ENCODE peak calls at places on chromosomes 3 and 15, in seven cellular contexts. E is A549, S is GM12878, K is H1, O is IMR-90, J is HepG2, V is K562. C is an unnamed sample.

GRCh38 chr15:77179541-77179998 is 108.7 kb upstream of the TSPAN3 start:
- DNase-seq in S (peak; percentile 74), V (no peak), E (no peak), K (no peak), J (no peak), O (no peak), C (no peak)

GRCh38 chr3:69738291-69738690 is 973 bp upstream of the MITF start:
- DNase-seq in E (no peak), S (no peak), J (no peak), V (peak; percentile 41), K (no peak), O (peak; percentile 26), C (no peak)

GRCh38 chr15:99651023-99651807 is 82.0 kb downstream of the LYSMD4 start:
- DNase-seq in O (peak; percentile 74), V (no peak), J (no peak), E (no peak), S (no peak), K (no peak), C (no peak)

GRCh38 chr15:67827561-67828378 is 2.5 kb downstream of the SKOR1 start:
- DNase-seq in O (no peak), V (no peak), E (no peak), K (peak; percentile 70), J (no peak), S (no peak), C (no peak)

GRCh38 chr3:188472331-188472730 is 318.4 kb downstream of the LPP start:
- DNase-seq in V (no peak), E (no peak), O (peak; percentile 26), K (no peak), S (no peak), J (no peak), C (no peak)

GRCh38 chr3:71310595-71311319 is 272.8 kb downstream of the FOXP1 start:
- DNase-seq in E (no peak), S (no peak), K (no peak), V (no peak), J (peak; percentile 24), O (peak; percentile 55), C (peak; percentile 60)

GRCh38 chr3:158381274-158381868 is 189.6 kb upstream of the MLF1 start:
- DNase-seq in O (peak; percentile 7), J (no peak), V (no peak), S (no peak), E (no peak), K (no peak), C (no peak)

GRCh38 chr3:8324727-8325126 is 176.9 kb upstream of the LMCD1 start:
- DNase-seq in E (peak; percentile 25), O (peak; percentile 27), K (peak; percentile 68), S (no peak), V (no peak), J (peak; percentile 27), C (peak; percentile 53)

GRCh38 chr15:79166311-79166955 is 75.9 kb upstream of the RASGRF1 start:
- DNase-seq in O (no peak), E (no peak), K (no peak), V (no peak), S (no peak), J (no peak), C (no peak)

GRCh38 chr3:195895900-195896360 is 12.4 kb downstream of the TNK2 start:
- DNase-seq in J (no peak), O (no peak), S (no peak), V (peak; percentile 65), K (peak; percentile 74), E (peak; percentile 41), C (peak; percentile 80)

GRCh38 chr3:131163-131889 is 65.2 kb upstream of the CHL1 start:
- DNase-seq in K (no peak), V (no peak), S (no peak), E (no peak), O (no peak), J (no peak), C (no peak)

GRCh38 chr15:51262468-51262867 is 75.9 kb downstream of the CYP19A1 start:
- DNase-seq in K (no peak), E (no peak), V (no peak), O (no peak), S (no peak), J (no peak), C (no peak)
- TF ChIP-seq RFX5 in K (no peak), E (no peak), V (no peak), O (no peak), S (no peak), J (no peak), C (no peak)

DNA sequence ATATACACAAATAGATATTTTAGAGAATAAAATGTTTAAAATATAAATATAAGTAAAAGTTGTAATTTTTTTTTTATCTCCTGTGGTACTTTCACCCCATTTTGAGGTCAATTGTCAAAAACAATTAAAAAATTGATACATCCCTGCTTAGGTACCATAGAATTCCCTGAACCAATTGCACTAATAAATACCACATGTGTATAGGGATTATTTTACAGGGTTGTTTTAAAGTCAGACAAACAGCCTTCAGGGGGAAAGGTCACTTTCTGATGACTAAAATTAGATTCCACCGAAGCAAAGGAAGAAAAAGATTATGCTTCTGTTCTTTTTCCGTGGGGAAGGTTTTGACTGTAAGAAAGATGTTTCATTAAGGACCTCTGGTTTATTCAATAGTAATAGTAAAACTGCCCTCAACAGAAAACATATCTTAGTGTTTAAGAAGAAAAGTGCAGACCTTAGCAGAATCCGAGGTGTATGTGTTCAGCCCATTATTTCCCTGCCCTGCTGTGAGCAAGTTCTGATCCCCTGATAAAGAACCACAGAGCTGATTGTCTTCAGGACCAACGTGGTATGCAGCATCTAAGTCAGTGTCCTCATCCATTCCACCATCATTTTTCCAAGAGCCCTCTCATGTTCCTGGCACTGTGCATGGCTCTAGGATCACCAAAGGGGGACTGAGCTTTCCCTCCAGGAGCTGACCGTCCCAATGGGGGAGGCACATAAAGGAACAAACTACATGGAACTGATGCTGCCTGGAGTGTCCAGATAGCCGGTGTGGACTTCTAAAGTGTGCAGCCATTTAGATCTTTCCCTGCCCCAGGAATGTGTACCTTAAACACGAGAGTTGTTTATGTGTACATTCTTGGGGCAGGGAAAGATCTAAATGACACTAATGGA is 132.8 kb upstream of the IL12A start:
- DNase-seq in O (no peak), V (no peak), E (no peak), J (no peak), K (no peak), S (no peak), C (peak; percentile 54)
- TF ChIP-seq RFX5 in O (no peak), V (no peak), E (no peak), J (no peak), K (no peak), S (no peak), C (no peak)

GRCh38 chr3:11991751-11992150 is 12.4 kb upstream of the SYN2 start:
- DNase-seq in K (no peak), V (no peak), O (no peak), E (no peak), J (no peak), S (no peak), C (no peak)

GRCh38 chr3:11995061-11995460 is 9.1 kb upstream of the SYN2 start:
- DNase-seq in S (no peak), J (no peak), O (no peak), K (peak; percentile 57), V (no peak), E (no peak), C (peak; percentile 75)

GRCh38 chr3:11998091-11998490 is 6.1 kb upstream of the SYN2 start:
- DNase-seq in E (no peak), K (no peak), O (no peak), J (no peak), S (no peak), V (no peak), C (no peak)

DNA sequence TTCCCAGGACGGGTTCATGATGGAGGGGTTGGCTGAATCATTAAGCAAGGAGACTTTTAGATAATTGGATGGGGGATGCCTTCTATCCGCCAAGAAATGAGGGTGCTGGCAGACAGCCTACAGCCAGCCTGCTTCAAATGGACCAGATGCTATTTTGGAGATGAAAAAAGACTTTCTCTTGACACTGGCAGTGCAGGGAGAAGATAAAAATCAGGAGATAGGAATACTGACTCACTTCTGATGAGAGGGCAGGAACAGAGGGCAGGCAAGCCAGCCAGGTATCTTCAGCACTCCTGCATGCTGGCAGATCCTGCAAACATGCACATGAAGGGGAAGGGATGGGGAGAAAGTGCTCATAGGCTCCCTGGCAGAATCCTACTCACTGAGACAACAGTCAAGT is 7.7 kb upstream of the SYN2 start:
- DNase-seq in S (no peak), E (no peak), J (no peak), K (no peak), O (no peak), V (no peak), C (peak; percentile 44)
- TF ChIP-seq RFX5 in S (no peak), E (no peak), J (no peak), K (no peak), O (no peak), V (no peak), C (no peak)

DNA sequence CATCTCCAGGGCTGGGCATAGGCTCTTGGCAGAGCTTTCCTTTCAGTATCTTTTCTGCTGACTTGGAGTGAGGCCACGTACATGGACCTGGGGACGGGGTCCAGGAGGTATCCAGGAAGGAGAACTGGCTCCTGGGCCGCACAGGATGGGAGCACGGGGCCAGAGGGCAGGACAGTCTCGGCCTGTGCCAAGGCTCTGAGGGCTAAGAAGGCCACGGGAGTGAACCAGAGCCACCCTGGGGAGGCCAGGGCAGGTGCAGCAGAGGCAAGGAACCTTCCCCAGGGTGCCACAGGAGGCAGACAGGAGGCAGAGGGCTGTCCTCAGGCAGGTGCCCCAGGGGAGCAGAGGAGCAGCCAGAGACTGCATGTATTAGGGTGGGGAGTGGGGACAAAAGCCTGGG is 50.3 kb downstream of the PLXNA1 start:
- DNase-seq in S (no peak), E (no peak), K (no peak), O (no peak), V (no peak), J (no peak), C (no peak)
- TF ChIP-seq RFX5 in S (no peak), E (no peak), K (no peak), O (no peak), V (no peak), J (no peak), C (no peak)

DNA sequence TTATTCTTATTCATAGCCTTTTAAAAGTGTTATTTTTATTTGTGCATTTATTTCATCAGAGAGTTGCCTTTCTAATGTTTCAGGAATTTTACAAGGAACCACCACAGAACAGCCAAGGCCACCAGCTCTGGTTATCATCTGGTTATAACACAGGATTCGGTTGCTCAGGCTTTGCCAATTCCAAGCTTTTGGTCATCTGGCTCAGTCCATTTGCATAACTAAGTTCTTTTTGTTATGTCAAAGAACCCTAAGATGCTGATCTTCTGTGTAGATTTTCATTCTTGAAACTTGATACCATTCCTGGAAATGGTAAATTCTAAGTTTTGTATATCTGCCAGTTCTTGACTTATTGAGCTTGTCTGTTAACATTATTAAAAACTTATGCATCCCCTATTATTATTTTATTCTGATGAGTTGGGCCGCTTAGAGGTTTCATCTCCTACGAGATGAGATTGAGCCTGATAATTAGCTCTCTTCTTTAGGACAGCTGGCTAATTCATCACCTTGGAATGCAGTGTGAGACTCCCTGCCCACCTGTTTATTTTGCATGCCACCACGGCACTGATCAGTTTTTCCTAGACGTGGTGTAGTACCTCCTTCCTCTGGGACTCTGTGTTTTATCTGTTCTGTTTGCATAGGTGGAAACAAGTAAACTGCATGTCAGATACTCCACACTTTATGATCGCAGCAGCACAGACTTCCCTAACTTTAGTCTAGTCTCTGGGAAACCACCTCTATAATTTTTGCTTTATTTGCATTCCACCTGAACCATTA is 264.8 kb downstream of the SLCO3A1 start:
- DNase-seq in V (no peak), J (no peak), O (peak; percentile 39), K (no peak), E (no peak), S (no peak), C (no peak)
- TF ChIP-seq RFX5 in V (no peak), J (no peak), O (no peak), K (no peak), E (no peak), S (no peak), C (no peak)

C was measured in SK-N-SH.